ENCODE peak calls at places on chromosomes 5 and 9, in eight cellular contexts. C, Z, G, E, B, M, U and O are unnamed samples.

GRCh38 chr9:36874261-36874660 is 159.8 kb downstream of the PAX5 start:
- DNase-seq in U (no peak), E (no peak), Z (no peak), C (no peak), G (no peak), B (peak; percentile 64), M (no peak), O (no peak)

GRCh38 chr9:100087218-100087617 is 11.6 kb downstream of the ERP44 start:
- DNase-seq in B (no peak), U (peak; percentile 81), Z (no peak), E (peak; percentile 77), G (no peak), C (peak; percentile 85), M (no peak), O (no peak)

GRCh38 chr9:69376651-69377050 is 51.6 kb downstream of the ENTREP1 start:
- DNase-seq in U (peak; percentile 82), M (no peak), C (peak; percentile 94), B (no peak), G (no peak), Z (no peak), E (peak; percentile 88), O (no peak)

GRCh38 chr9:126702501-126703329 is 89.0 kb downstream of the LMX1B start:
- DNase-seq in C (no peak), Z (peak; percentile 81), G (peak; percentile 44), E (no peak), U (no peak), B (peak; percentile 79), M (peak; percentile 69), O (no peak)

GRCh38 chr5:56649569-56649968 is 165.8 kb upstream of the MAP3K1 start:
- DNase-seq in Z (no peak), B (no peak), U (peak; percentile 60), E (no peak), C (no peak), M (no peak), G (no peak), O (no peak)

GRCh38 chr5:172543484-172544298 is 89.4 kb upstream of the SH3PXD2B start:
- DNase-seq in U (no peak), C (no peak), M (no peak), E (no peak), B (peak; percentile 54), G (no peak), Z (no peak), O (no peak)

GRCh38 chr5:55308254-55308836 is 556 bp downstream of the MTREX start:
- DNase-seq in M (peak; percentile 5), U (peak; percentile 39), G (no peak), Z (no peak), E (peak; percentile 29), C (no peak), B (no peak), O (no peak)

GRCh38 chr9:98690686-98691085 is 18.0 kb downstream of the GABBR2 start:
- DNase-seq in B (no peak), M (no peak), Z (no peak), U (no peak), E (no peak), C (no peak), G (no peak), O (no peak)

GRCh38 chr9:124342946-124343485 is 72.2 kb downstream of the PSMB7 start:
- DNase-seq in B (peak; percentile 76), M (peak; percentile 46), G (peak; percentile 25), Z (peak; percentile 75), E (peak; percentile 94), C (peak; percentile 86), U (peak; percentile 93), O (no peak)

GRCh38 chr9:129716091-129716490 is 36.8 kb downstream of the PTGES start:
- DNase-seq in M (no peak), C (peak; percentile 25), U (peak; percentile 40), E (no peak), B (no peak), G (no peak), Z (no peak), O (no peak)

GRCh38 chr5:51651889-51652288 is 268.6 kb downstream of the ISL1 start:
- DNase-seq in Z (no peak), M (no peak), C (peak; percentile 12), U (no peak), B (no peak), E (peak; percentile 24), G (no peak), O (no peak)

GRCh38 chr5:123813937-123814624 is 302.1 kb downstream of the CSNK1G3 start:
- DNase-seq in Z (no peak), E (peak; percentile 49), G (no peak), M (no peak), U (peak; percentile 54), B (no peak), C (peak; percentile 66), O (no peak)

GRCh38 chr5:133985540-133986180 is 17.2 kb upstream of the C5orf15 start:
- DNase-seq in E (no peak), G (no peak), M (no peak), B (no peak), C (no peak), Z (no peak), U (no peak), O (no peak)

GRCh38 chr9:95148121-95148520 is 169.4 kb downstream of the FANCC start:
- DNase-seq in B (no peak), Z (no peak), U (no peak), C (no peak), G (no peak), M (no peak), E (no peak), O (no peak)

GRCh38 chr9:107905313-107906027 is 415.9 kb upstream of the KLF4 start:
- DNase-seq in M (no peak), U (no peak), E (no peak), Z (no peak), C (no peak), B (no peak), G (no peak), O (no peak)

GRCh38 chr5:21236104-21236503 is 1248.1 kb upstream of the CDH18 start:
- DNase-seq in G (no peak), Z (no peak), B (no peak), E (no peak), U (no peak), C (no peak), M (no peak), O (no peak)

GRCh38 chr5:146884230-146884629 is 5.7 kb upstream of the PPP2R2B start:
- DNase-seq in E (no peak), C (no peak), G (no peak), Z (no peak), M (no peak), U (no peak), B (no peak), O (no peak)

GRCh38 chr5:156326718-156327259 is at the start of gene SGCD:
- DNase-seq in B (no peak), Z (peak; percentile 8), C (peak; percentile 86), M (peak; percentile 4), E (peak; percentile 77), G (no peak), U (peak; percentile 32), O (no peak)

GRCh38 chr9:5553211-5553610 is 42.9 kb downstream of the PDCD1LG2 start:
- DNase-seq in M (no peak), C (peak; percentile 91), B (no peak), E (peak; percentile 85), U (peak; percentile 72), G (no peak), Z (no peak), O (no peak)

GRCh38 chr5:119966028-119966427 is 336.7 kb downstream of the FAM170A start:
- DNase-seq in U (peak; percentile 15), B (no peak), Z (no peak), G (no peak), M (no peak), E (no peak), C (no peak), O (no peak)
- TF ChIP-seq CTCF in U (peak; percentile 22), B (no peak), Z (no peak), G (no peak), M (no peak), E (no peak), C (no peak), O (no peak)

GRCh38 chr5:1801061-1801953 is at the start of gene NDUFS6:
- DNase-seq in U (peak; percentile 63), C (peak; percentile 25), Z (peak; percentile 92), M (peak; percentile 82), E (peak; percentile 69), B (peak; percentile 96), G (peak; percentile 69), O (peak; percentile 58)

GRCh38 chr5:1797855-1798254 is 1.8 kb downstream of the MRPL36 start:
- DNase-seq in E (no peak), M (no peak), Z (no peak), B (no peak), U (no peak), G (no peak), C (no peak), O (no peak)

GRCh38 chr5:1799110-1799601 is 481 bp downstream of the MRPL36 start:
- DNase-seq in C (no peak), B (no peak), Z (peak; percentile 63), U (peak; percentile 43), M (peak; percentile 52), E (peak; percentile 18), G (no peak), O (no peak)

GRCh38 chr5:1800470-1801060 is 642 bp upstream of the NDUFS6 start:
- DNase-seq in G (no peak), Z (peak; percentile 56), M (peak; percentile 47), C (peak; percentile 24), U (peak; percentile 45), E (peak; percentile 20), B (no peak), O (no peak)

DNA sequence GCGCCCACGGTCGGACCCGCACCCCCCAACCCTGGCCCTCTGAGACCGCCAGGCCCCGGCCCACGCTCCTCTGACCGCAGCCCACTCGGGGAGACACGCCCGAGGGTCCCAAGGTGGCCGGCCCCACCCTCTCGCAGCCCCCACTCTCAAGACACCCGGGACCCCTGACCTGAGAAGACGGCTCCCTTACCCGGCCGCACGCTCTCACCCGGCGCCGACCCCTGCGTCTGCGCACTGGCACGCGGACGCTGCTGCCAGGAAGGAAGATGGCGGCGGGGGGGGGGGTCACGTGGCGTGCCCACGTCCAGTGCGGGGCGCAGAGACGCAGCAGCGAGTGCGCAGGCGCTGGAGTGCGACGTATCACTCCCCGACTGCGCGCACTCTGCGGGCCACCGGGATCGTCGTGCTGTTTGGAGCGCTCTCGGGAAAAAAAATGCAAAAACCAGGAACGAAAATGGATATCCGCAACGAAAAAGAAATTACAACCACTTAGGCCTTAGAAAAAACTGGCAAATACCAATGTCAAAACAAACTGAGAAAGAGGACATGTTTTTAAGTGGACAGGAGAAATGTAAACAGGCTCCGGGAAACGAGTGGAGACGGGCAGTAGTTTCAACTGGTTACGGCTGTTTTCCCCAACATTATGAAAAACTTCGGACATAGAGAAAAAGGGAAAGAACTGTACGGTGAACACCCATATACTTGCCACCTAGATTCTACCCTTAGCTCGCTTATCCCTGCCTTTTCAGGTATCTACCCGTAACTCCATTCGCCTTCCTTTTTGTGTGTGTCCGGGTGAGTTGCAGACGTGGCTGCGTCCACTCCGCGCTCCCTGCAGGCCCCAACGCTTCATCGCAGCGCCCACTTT is at the start of gene MRPL36:
- DNase-seq in E (peak; percentile 89), Z (peak; percentile 98), G (peak; percentile 83), C (peak; percentile 75), U (peak; percentile 95), B (peak; percentile 98), M (peak; percentile 95), O (peak; percentile 92)
- TF ChIP-seq CTCF in E (no peak), Z (no peak), G (no peak), C (no peak), U (peak; percentile 38), B (peak; percentile 9), M (no peak), O (no peak)

GRCh38 chr5:30804739-30805313 is 388.7 kb upstream of the CDH6 start:
- DNase-seq in M (no peak), E (peak; percentile 65), G (no peak), C (peak; percentile 46), U (peak; percentile 88), B (no peak), Z (peak; percentile 20), O (no peak)
- TF ChIP-seq CTCF in M (no peak), E (peak; percentile 53), G (peak; percentile 22), C (no peak), U (peak; percentile 79), B (no peak), Z (peak; percentile 43), O (no peak)

GRCh38 chr9:87834357-87834756 is 48.3 kb upstream of the SPATA31E1 start:
- DNase-seq in E (no peak), Z (peak; percentile 63), C (no peak), M (peak; percentile 36), U (no peak), G (no peak), B (no peak), O (no peak)
- TF ChIP-seq CTCF in E (no peak), Z (peak; percentile 57), C (no peak), M (peak; percentile 23), U (no peak), G (peak; percentile 23), B (no peak), O (no peak)